ENCODE peak calls at places on chromosome 13, in four cellular contexts. One of them, this sample, is unnamed.

GRCh38 chr13:76684336-76684735 is 201.9 kb downstream of the KCTD12 start:
- DNase-seq in HepG2: no peak
- DNase-seq in GM12878: no peak
- DNase-seq in K562: no peak
- DNase-seq in this sample: no peak

GRCh38 chr13:75635621-75636338 is at the start of gene LMO7:
- DNase-seq in GM12878: no peak
- DNase-seq in HepG2: peak
- DNase-seq in K562: peak
- DNase-seq in this sample: no peak

GRCh38 chr13:103539265-103539664 is 473.0 kb upstream of the SLC10A2 start:
- DNase-seq in GM12878: no peak
- DNase-seq in K562: no peak
- DNase-seq in HepG2: no peak
- DNase-seq in this sample: no peak

GRCh38 chr13:46173656-46174055 is 8.3 kb downstream of the LCP1 start:
- DNase-seq in K562: no peak
- DNase-seq in HepG2: no peak
- DNase-seq in GM12878: no peak
- DNase-seq in this sample: no peak

GRCh38 chr13:27038323-27038722 is 133.3 kb downstream of the USP12 start:
- DNase-seq in GM12878: no peak
- DNase-seq in K562: no peak
- DNase-seq in HepG2: no peak
- DNase-seq in this sample: no peak

GRCh38 chr13:110301606-110302131 is 5.3 kb downstream of the COL4A1 start:
- DNase-seq in HepG2: no peak
- DNase-seq in K562: no peak
- DNase-seq in GM12878: no peak
- DNase-seq in this sample: no peak

GRCh38 chr13:45278096-45278645 is 62.8 kb downstream of the TPT1 start:
- DNase-seq in GM12878: no peak
- DNase-seq in HepG2: no peak
- DNase-seq in K562: no peak
- DNase-seq in this sample: no peak

GRCh38 chr13:73056054-73056962 is 2.5 kb upstream of the KLF5 start:
- DNase-seq in K562: no peak
- DNase-seq in HepG2: peak
- DNase-seq in GM12878: no peak
- DNase-seq in this sample: no peak

GRCh38 chr13:102800145-102801041 is 1.5 kb downstream of the BIVM start:
- DNase-seq in HepG2: peak
- DNase-seq in GM12878: no peak
- DNase-seq in K562: peak
- DNase-seq in this sample: peak

GRCh38 chr13:86922936-86923335 is 748.2 kb upstream of the SLITRK5 start:
- DNase-seq in GM12878: no peak
- DNase-seq in HepG2: no peak
- DNase-seq in K562: no peak
- DNase-seq in this sample: no peak

GRCh38 chr13:42970824-42971669 is 21.0 kb downstream of the EPSTI1 start:
- DNase-seq in K562: peak
- DNase-seq in HepG2: peak
- DNase-seq in GM12878: no peak
- DNase-seq in this sample: no peak

GRCh38 chr13:94178625-94179244 is 300.7 kb downstream of the DCT start:
- DNase-seq in HepG2: peak
- DNase-seq in K562: no peak
- DNase-seq in GM12878: no peak
- DNase-seq in this sample: no peak

GRCh38 chr13:109682534-109683244 is 103.7 kb downstream of the IRS2 start:
- DNase-seq in GM12878: no peak
- DNase-seq in HepG2: no peak
- DNase-seq in K562: no peak
- DNase-seq in this sample: no peak

GRCh38 chr13:59121507-59121906 is 1042.2 kb downstream of the DIAPH3 start:
- DNase-seq in HepG2: no peak
- DNase-seq in GM12878: no peak
- DNase-seq in K562: no peak
- DNase-seq in this sample: no peak

GRCh38 chr13:44108345-44108858 is 228.7 kb downstream of the LACC1 start:
- DNase-seq in HepG2: peak
- DNase-seq in K562: no peak
- DNase-seq in GM12878: no peak
- DNase-seq in this sample: no peak

GRCh38 chr13:29963086-29963485 is 112.7 kb upstream of the UBL3 start:
- DNase-seq in K562: no peak
- DNase-seq in HepG2: no peak
- DNase-seq in GM12878: no peak
- DNase-seq in this sample: no peak

GRCh38 chr13:88456155-88456554 is 785.0 kb downstream of the SLITRK5 start:
- DNase-seq in HepG2: no peak
- DNase-seq in GM12878: no peak
- DNase-seq in K562: no peak
- DNase-seq in this sample: no peak

GRCh38 chr13:73250061-73250460 is 191.3 kb downstream of the KLF5 start:
- DNase-seq in K562: no peak
- DNase-seq in GM12878: no peak
- DNase-seq in HepG2: no peak
- DNase-seq in this sample: no peak

GRCh38 chr13:48730971-48731658 is 77.4 kb downstream of the CYSLTR2 start:
- DNase-seq in GM12878: no peak
- DNase-seq in HepG2: no peak
- DNase-seq in K562: no peak
- DNase-seq in this sample: no peak

GRCh38 chr13:60267498-60268202 is 103.9 kb upstream of the DIAPH3 start:
- DNase-seq in GM12878: no peak
- DNase-seq in K562: peak
- DNase-seq in HepG2: no peak
- DNase-seq in this sample: no peak

GRCh38 chr13:84591444-84591843 is 709.2 kb upstream of the SLITRK1 start:
- DNase-seq in HepG2: no peak
- DNase-seq in K562: no peak
- DNase-seq in GM12878: no peak
- DNase-seq in this sample: no peak

GRCh38 chr13:75633285-75633684 is 2.8 kb upstream of the LMO7 start:
- DNase-seq in K562: no peak
- DNase-seq in GM12878: no peak
- DNase-seq in HepG2: peak
- DNase-seq in this sample: no peak

GRCh38 chr13:61414686-61415664 is 674 bp downstream of the PCDH20 start:
- DNase-seq in GM12878: no peak
- DNase-seq in HepG2: peak
- DNase-seq in K562: no peak
- DNase-seq in this sample: peak

GRCh38 chr13:40024578-40024952 is 369.1 kb downstream of the COG6 start:
- DNase-seq in K562: no peak
- DNase-seq in GM12878: no peak
- DNase-seq in HepG2: no peak
- DNase-seq in this sample: no peak

GRCh38 chr13:42484396-42484795 is 89.6 kb upstream of the TNFSF11 start:
- DNase-seq in GM12878: no peak
- DNase-seq in K562: no peak
- DNase-seq in HepG2: no peak
- DNase-seq in this sample: no peak

GRCh38 chr13:27372896-27373295 is 51.5 kb upstream of the GTF3A start:
- DNase-seq in HepG2: peak
- DNase-seq in K562: no peak
- DNase-seq in GM12878: no peak
- DNase-seq in this sample: no peak

GRCh38 chr13:89486065-89486464 is 1814.9 kb downstream of the SLITRK5 start:
- DNase-seq in K562: no peak
- DNase-seq in GM12878: no peak
- DNase-seq in HepG2: no peak
- DNase-seq in this sample: no peak

GRCh38 chr13:93775507-93776108 is 549.0 kb downstream of the GPC6 start:
- DNase-seq in GM12878: no peak
- DNase-seq in HepG2: peak
- DNase-seq in K562: no peak
- DNase-seq in this sample: no peak

GRCh38 chr13:67204731-67205130 is 25.4 kb downstream of the PCDH9 start:
- DNase-seq in GM12878: no peak
- DNase-seq in K562: no peak
- DNase-seq in HepG2: no peak
- DNase-seq in this sample: no peak

GRCh38 chr13:71831716-71832115 is 35.3 kb downstream of the DACH1 start:
- DNase-seq in HepG2: no peak
- DNase-seq in GM12878: no peak
- DNase-seq in K562: no peak
- DNase-seq in this sample: no peak

DNA sequence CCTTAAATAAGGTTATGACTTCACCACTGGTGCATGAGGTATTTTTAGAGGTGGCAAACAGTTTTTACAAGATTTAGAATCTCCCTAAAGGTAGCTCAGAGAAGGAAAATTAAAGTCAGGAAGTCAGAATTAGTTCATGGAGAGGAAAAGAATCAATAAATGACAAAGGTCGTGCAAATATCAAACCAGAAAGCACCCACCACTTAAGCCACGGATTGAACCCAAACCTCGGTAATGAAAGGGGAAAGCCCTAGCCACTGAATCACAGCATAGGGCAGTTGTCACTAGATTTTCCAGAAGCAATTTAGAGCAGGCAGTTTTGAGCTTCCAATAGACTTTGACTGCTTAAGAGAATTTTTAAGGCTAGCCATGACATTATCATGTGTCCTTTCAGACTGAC is 1590.4 kb downstream of the SLITRK1 start:
- DNase-seq in K562: no peak
- DNase-seq in HepG2: no peak
- DNase-seq in GM12878: no peak
- DNase-seq in this sample: no peak
- TF ChIP-seq KDM1A in K562: no peak
- TF ChIP-seq KDM1A in HepG2: no peak
- TF ChIP-seq KDM1A in GM12878: no peak
- TF ChIP-seq KDM1A in this sample: no peak

GRCh38 chr13:20414475-20415287 is 111.0 kb downstream of the CRYL1 start:
- DNase-seq in HepG2: no peak
- DNase-seq in K562: no peak
- DNase-seq in GM12878: no peak
- DNase-seq in this sample: peak
- TF ChIP-seq CREB1 in HepG2: no peak
- TF ChIP-seq CREB1 in K562: no peak
- TF ChIP-seq CREB1 in GM12878: no peak
- TF ChIP-seq CREB1 in this sample: no peak

DNA sequence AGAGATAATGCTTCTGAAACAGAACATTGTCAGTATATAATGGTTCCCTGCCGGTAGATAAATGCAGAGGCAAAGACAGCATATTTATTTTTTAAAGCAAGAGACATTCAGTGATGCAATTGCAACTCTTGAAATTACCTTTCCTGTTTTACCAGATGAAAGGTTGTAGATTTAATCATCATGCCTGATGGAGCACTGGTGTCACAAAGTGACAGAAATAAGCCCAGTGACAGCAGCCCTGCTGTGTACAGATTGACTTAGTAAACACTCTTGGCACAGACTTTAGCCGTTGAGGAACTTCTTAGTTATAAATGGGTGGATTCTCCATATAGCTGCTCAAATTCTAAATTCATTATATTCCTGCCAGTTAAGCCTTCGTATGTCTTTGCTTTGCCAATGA is 172.5 kb downstream of the ITGBL1 start:
- DNase-seq in K562: no peak
- DNase-seq in HepG2: no peak
- DNase-seq in GM12878: no peak
- DNase-seq in this sample: no peak
- TF ChIP-seq KDM1A in K562: no peak
- TF ChIP-seq KDM1A in HepG2: no peak
- TF ChIP-seq KDM1A in GM12878: no peak
- TF ChIP-seq KDM1A in this sample: no peak

DNA sequence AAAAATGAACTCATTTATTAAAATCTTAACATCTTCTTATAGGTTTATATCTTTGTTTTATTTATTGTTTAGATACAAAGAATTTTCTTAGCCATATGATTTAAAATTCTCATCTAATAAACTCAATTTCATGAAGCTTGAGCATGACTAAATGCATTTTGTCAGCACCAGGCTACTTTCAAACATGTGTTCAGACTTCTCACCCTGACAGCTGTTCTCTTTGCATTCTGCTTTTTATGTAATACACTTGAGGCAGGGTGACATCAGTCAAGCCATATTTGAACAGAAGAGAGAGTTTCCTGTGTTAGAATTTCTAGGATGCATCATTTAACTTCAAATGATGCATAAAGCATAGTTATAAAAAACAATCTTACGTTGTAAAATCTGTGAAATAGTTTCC is 1295.1 kb upstream of the PCDH20 start:
- DNase-seq in K562: no peak
- DNase-seq in GM12878: no peak
- DNase-seq in HepG2: no peak
- DNase-seq in this sample: no peak
- TF ChIP-seq CREB1 in K562: no peak
- TF ChIP-seq CREB1 in GM12878: no peak
- TF ChIP-seq CREB1 in HepG2: no peak
- TF ChIP-seq CREB1 in this sample: no peak

GRCh38 chr13:95267662-95268369 is 33.4 kb downstream of the ABCC4 start:
- DNase-seq in GM12878: no peak
- DNase-seq in K562: peak
- DNase-seq in HepG2: peak
- DNase-seq in this sample: no peak
- TF ChIP-seq KDM1A in GM12878: no peak
- TF ChIP-seq KDM1A in K562: no peak
- TF ChIP-seq KDM1A in HepG2: no peak
- TF ChIP-seq KDM1A in this sample: no peak

GRCh38 chr13:106561551-106562170 is 6.3 kb downstream of the ARGLU1 start:
- DNase-seq in HepG2: no peak
- DNase-seq in K562: no peak
- DNase-seq in GM12878: peak
- DNase-seq in this sample: no peak
- TF ChIP-seq CREB1 in HepG2: no peak
- TF ChIP-seq CREB1 in K562: no peak
- TF ChIP-seq CREB1 in GM12878: peak
- TF ChIP-seq CREB1 in this sample: no peak

DNA sequence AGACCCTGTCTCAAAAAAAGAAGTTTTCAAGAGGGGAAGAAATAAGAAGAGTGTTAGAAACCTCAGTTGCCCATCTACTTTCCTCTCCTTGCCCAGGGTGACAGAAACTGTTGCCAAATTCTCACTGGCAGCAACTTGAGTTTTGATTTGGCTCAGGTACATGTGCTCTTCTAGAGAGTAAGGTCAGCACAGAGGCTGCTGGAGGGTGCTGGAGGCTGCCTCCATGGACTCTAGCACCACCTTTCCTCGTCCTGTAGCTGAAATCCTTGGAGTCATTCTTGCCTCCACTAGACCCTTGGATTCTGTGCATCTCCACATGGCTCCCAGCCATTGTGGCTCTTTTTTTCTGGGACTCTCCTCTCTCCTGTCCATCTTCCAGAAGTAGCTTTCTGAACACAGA is 149.1 kb downstream of the TM9SF2 start:
- DNase-seq in K562: no peak
- DNase-seq in HepG2: no peak
- DNase-seq in GM12878: no peak
- DNase-seq in this sample: no peak
- TF ChIP-seq KDM1A in K562: no peak
- TF ChIP-seq KDM1A in HepG2: no peak
- TF ChIP-seq KDM1A in GM12878: no peak
- TF ChIP-seq KDM1A in this sample: no peak

This sample was measured in H1.